ENCODE peak calls at places on chromosomes 2 and 18, in four cellular contexts. H is thoracic aorta, Q is naive B cell, U is RKO. P is an unnamed sample.

GRCh38 chr2:238988105-238988504 is 140.2 kb downstream of the TWIST2 start:
- DNase-seq in H (no peak), Q (no peak), U (no peak), P (no peak)

GRCh38 chr2:217889656-217890055 is 113.1 kb downstream of the TNS1 start:
- DNase-seq in H (no peak), Q (no peak), U (no peak), P (no peak)

GRCh38 chr2:205834776-205835175 is 152.5 kb downstream of the NRP2 start:
- DNase-seq in H (no peak), Q (no peak), U (no peak), P (no peak)

GRCh38 chr2:109613922-109614714 is at the start of the genes SEPTIN10 and SOWAHC:
- DNase-seq in H (peak), Q (peak), U (peak), P (peak)

GRCh38 chr2:198756166-198756565 is 701.6 kb downstream of the SATB2 start:
- DNase-seq in H (no peak), Q (no peak), U (no peak), P (no peak)

GRCh38 chr2:98295721-98296414 is 50.4 kb upstream of the CNGA3 start:
- DNase-seq in H (no peak), Q (no peak), U (no peak), P (no peak)

GRCh38 chr2:73295751-73296400 is 2.5 kb upstream of the EGR4 start:
- DNase-seq in H (no peak), Q (no peak), U (no peak), P (no peak)

GRCh38 chr2:158034198-158034831 is 67.4 kb upstream of the UPP2 start:
- DNase-seq in H (no peak), Q (no peak), U (peak), P (peak)

GRCh38 chr18:64639536-64639935 is 490.6 kb upstream of the LINC00305 start:
- DNase-seq in H (no peak), Q (no peak), U (peak), P (no peak)

GRCh38 chr2:11621465-11621864 is 48.5 kb downstream of the NTSR2 start:
- DNase-seq in H (no peak), Q (no peak), U (no peak), P (no peak)

GRCh38 chr2:239465017-239466001 is 64.5 kb upstream of the HDAC4 start:
- DNase-seq in H (peak), Q (no peak), U (peak), P (peak)

GRCh38 chr2:128304715-128305554 is 13.7 kb downstream of the HS6ST1 start:
- DNase-seq in H (no peak), Q (no peak), U (no peak), P (no peak)

GRCh38 chr2:86258106-86258505 is 58.8 kb downstream of the MRPL35 start:
- DNase-seq in H (no peak), Q (no peak), U (no peak), P (no peak)

GRCh38 chr18:35513181-35513932 is 15.6 kb upstream of the INO80C start:
- DNase-seq in H (no peak), Q (no peak), U (no peak), P (no peak)

GRCh38 chr2:41851554-41851953 is 196.3 kb upstream of the PKDCC start:
- DNase-seq in H (no peak), Q (no peak), U (no peak), P (no peak)

GRCh38 chr2:23499419-23499818 is 114.4 kb downstream of the KLHL29 start:
- DNase-seq in H (no peak), Q (no peak), U (no peak), P (no peak)